ENCODE peak calls at places on chromosomes 5 and 9, in seven cellular contexts. One of them, this sample, is unnamed.

GRCh38 chr9:136136526-136136925 is 17.9 kb upstream of the TMEM250 start:
- DNase-seq in sigmoid colon: no peak
- DNase-seq in HCT116: no peak
- DNase-seq in breast epithelium: no peak
- DNase-seq in stomach: no peak
- DNase-seq in HL-60: no peak
- DNase-seq in Panc1: no peak
- DNase-seq in this sample: no peak

GRCh38 chr5:107396351-107396690 is 274.4 kb downstream of the EFNA5 start:
- DNase-seq in Panc1: no peak
- DNase-seq in HL-60: no peak
- DNase-seq in stomach: no peak
- DNase-seq in HCT116: no peak
- DNase-seq in sigmoid colon: no peak
- DNase-seq in breast epithelium: no peak
- DNase-seq in this sample: no peak

GRCh38 chr9:110875275-110875674 is 163.0 kb downstream of the LPAR1 start:
- DNase-seq in stomach: no peak
- DNase-seq in breast epithelium: no peak
- DNase-seq in sigmoid colon: peak
- DNase-seq in HCT116: no peak
- DNase-seq in HL-60: peak
- DNase-seq in Panc1: no peak
- DNase-seq in this sample: peak

GRCh38 chr9:132407196-132407595 is 556 bp upstream of the TTF1 start:
- DNase-seq in sigmoid colon: no peak
- DNase-seq in Panc1: no peak
- DNase-seq in HL-60: no peak
- DNase-seq in breast epithelium: no peak
- DNase-seq in stomach: no peak
- DNase-seq in HCT116: no peak
- DNase-seq in this sample: no peak

GRCh38 chr5:129027260-129027659 is 62.0 kb downstream of the SLC27A6 start:
- DNase-seq in stomach: no peak
- DNase-seq in HCT116: no peak
- DNase-seq in sigmoid colon: no peak
- DNase-seq in Panc1: no peak
- DNase-seq in HL-60: no peak
- DNase-seq in breast epithelium: no peak
- DNase-seq in this sample: no peak

GRCh38 chr9:135858491-135859185 is 48.7 kb downstream of the CAMSAP1 start:
- DNase-seq in breast epithelium: no peak
- DNase-seq in sigmoid colon: no peak
- DNase-seq in HL-60: no peak
- DNase-seq in stomach: no peak
- DNase-seq in Panc1: no peak
- DNase-seq in HCT116: no peak
- DNase-seq in this sample: no peak

GRCh38 chr9:94882953-94883641 is 156.6 kb downstream of the AOPEP start:
- DNase-seq in sigmoid colon: no peak
- DNase-seq in stomach: peak
- DNase-seq in Panc1: no peak
- DNase-seq in HL-60: no peak
- DNase-seq in breast epithelium: no peak
- DNase-seq in HCT116: no peak
- DNase-seq in this sample: no peak

GRCh38 chr5:163997965-163998364 is 492.5 kb downstream of the MAT2B start:
- DNase-seq in stomach: no peak
- DNase-seq in HL-60: no peak
- DNase-seq in sigmoid colon: no peak
- DNase-seq in breast epithelium: no peak
- DNase-seq in HCT116: no peak
- DNase-seq in Panc1: no peak
- DNase-seq in this sample: no peak

GRCh38 chr9:114923918-114924317 is 6.5 kb downstream of the TNFSF8 start:
- DNase-seq in Panc1: no peak
- DNase-seq in stomach: no peak
- DNase-seq in breast epithelium: no peak
- DNase-seq in sigmoid colon: no peak
- DNase-seq in HCT116: no peak
- DNase-seq in HL-60: no peak
- DNase-seq in this sample: no peak

GRCh38 chr5:138979684-138980275 is 104.6 kb upstream of the LRRTM2 start:
- DNase-seq in stomach: no peak
- DNase-seq in HCT116: no peak
- DNase-seq in sigmoid colon: no peak
- DNase-seq in breast epithelium: no peak
- DNase-seq in HL-60: no peak
- DNase-seq in Panc1: no peak
- DNase-seq in this sample: no peak

GRCh38 chr9:105447386-105447813 is 434 bp upstream of the FSD1L start:
- DNase-seq in HCT116: no peak
- DNase-seq in Panc1: no peak
- DNase-seq in stomach: no peak
- DNase-seq in breast epithelium: no peak
- DNase-seq in HL-60: no peak
- DNase-seq in sigmoid colon: no peak
- DNase-seq in this sample: no peak

GRCh38 chr9:2066312-2067273 is 51.4 kb downstream of the SMARCA2 start:
- DNase-seq in Panc1: no peak
- DNase-seq in HL-60: no peak
- DNase-seq in HCT116: no peak
- DNase-seq in stomach: no peak
- DNase-seq in breast epithelium: no peak
- DNase-seq in sigmoid colon: no peak
- DNase-seq in this sample: no peak

GRCh38 chr5:133260715-133261114 is 208.9 kb downstream of the HSPA4 start:
- DNase-seq in HCT116: no peak
- DNase-seq in sigmoid colon: no peak
- DNase-seq in stomach: no peak
- DNase-seq in breast epithelium: no peak
- DNase-seq in Panc1: no peak
- DNase-seq in HL-60: no peak
- DNase-seq in this sample: no peak
- TF ChIP-seq CTCF in HCT116: no peak
- TF ChIP-seq CTCF in sigmoid colon: no peak
- TF ChIP-seq CTCF in stomach: no peak
- TF ChIP-seq CTCF in breast epithelium: no peak
- TF ChIP-seq CTCF in Panc1: no peak
- TF ChIP-seq CTCF in HL-60: no peak
- TF ChIP-seq CTCF in this sample: no peak

GRCh38 chr5:115214541-115214940 is 44.8 kb upstream of the TRIM36 start:
- DNase-seq in breast epithelium: no peak
- DNase-seq in Panc1: no peak
- DNase-seq in HL-60: no peak
- DNase-seq in stomach: no peak
- DNase-seq in HCT116: no peak
- DNase-seq in sigmoid colon: no peak
- DNase-seq in this sample: no peak

GRCh38 chr5:115209279-115209678 is 39.6 kb upstream of the TRIM36 start:
- DNase-seq in sigmoid colon: no peak
- DNase-seq in breast epithelium: no peak
- DNase-seq in stomach: no peak
- DNase-seq in Panc1: no peak
- DNase-seq in HCT116: no peak
- DNase-seq in HL-60: peak
- DNase-seq in this sample: peak
- TF ChIP-seq POLR2AphosphoS5 in sigmoid colon: no peak
- TF ChIP-seq POLR2AphosphoS5 in breast epithelium: no peak
- TF ChIP-seq POLR2AphosphoS5 in stomach: no peak
- TF ChIP-seq POLR2AphosphoS5 in Panc1: no peak
- TF ChIP-seq POLR2AphosphoS5 in HCT116: no peak
- TF ChIP-seq POLR2AphosphoS5 in HL-60: peak
- TF ChIP-seq POLR2AphosphoS5 in this sample: no peak

GRCh38 chr5:8184455-8185063 is 315.6 kb downstream of the MTRR start:
- DNase-seq in stomach: peak
- DNase-seq in HL-60: no peak
- DNase-seq in HCT116: no peak
- DNase-seq in sigmoid colon: no peak
- DNase-seq in breast epithelium: no peak
- DNase-seq in Panc1: peak
- DNase-seq in this sample: peak
- TF ChIP-seq CTCF in stomach: peak
- TF ChIP-seq CTCF in HL-60: peak
- TF ChIP-seq CTCF in HCT116: peak
- TF ChIP-seq CTCF in sigmoid colon: peak
- TF ChIP-seq CTCF in breast epithelium: no peak
- TF ChIP-seq CTCF in Panc1: peak
- TF ChIP-seq CTCF in this sample: peak

GRCh38 chr5:40909723-40910122 is 426 bp downstream of the C7 start:
- DNase-seq in Panc1: no peak
- DNase-seq in HL-60: no peak
- DNase-seq in breast epithelium: no peak
- DNase-seq in stomach: no peak
- DNase-seq in sigmoid colon: no peak
- DNase-seq in HCT116: no peak
- DNase-seq in this sample: no peak

GRCh38 chr5:40906351-40906751 is 2.9 kb upstream of the C7 start:
- DNase-seq in stomach: no peak
- DNase-seq in sigmoid colon: no peak
- DNase-seq in HCT116: no peak
- DNase-seq in breast epithelium: no peak
- DNase-seq in HL-60: no peak
- DNase-seq in Panc1: no peak
- DNase-seq in this sample: no peak

GRCh38 chr5:40911278-40911677 is 2.0 kb downstream of the C7 start:
- DNase-seq in HCT116: no peak
- DNase-seq in sigmoid colon: no peak
- DNase-seq in stomach: no peak
- DNase-seq in breast epithelium: no peak
- DNase-seq in Panc1: no peak
- DNase-seq in HL-60: no peak
- DNase-seq in this sample: no peak

GRCh38 chr5:40904994-40905306 is 4.3 kb upstream of the C7 start:
- DNase-seq in breast epithelium: no peak
- DNase-seq in stomach: no peak
- DNase-seq in Panc1: no peak
- DNase-seq in sigmoid colon: no peak
- DNase-seq in HL-60: no peak
- DNase-seq in HCT116: no peak
- DNase-seq in this sample: no peak

DNA sequence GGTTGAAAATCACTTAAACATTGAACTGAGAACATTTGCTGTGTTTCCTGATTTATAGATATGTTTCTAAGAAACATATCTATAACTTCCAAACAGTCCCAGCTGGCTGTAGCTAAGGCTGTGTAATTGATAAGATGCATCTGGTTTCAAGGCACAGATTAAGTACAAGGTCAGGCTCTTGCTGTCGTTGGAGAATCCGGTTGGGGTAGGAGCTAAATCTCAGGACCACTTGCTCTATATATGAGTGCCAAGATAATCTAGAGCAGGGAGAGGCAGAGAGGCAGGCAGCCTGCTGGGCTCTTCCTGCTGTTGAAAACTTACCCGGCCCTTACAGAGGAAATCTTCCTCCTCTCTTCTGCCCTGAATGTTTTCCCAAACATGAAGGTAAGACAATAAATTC is at the start of gene C7:
- DNase-seq in HCT116: no peak
- DNase-seq in breast epithelium: no peak
- DNase-seq in HL-60: no peak
- DNase-seq in sigmoid colon: no peak
- DNase-seq in Panc1: no peak
- DNase-seq in stomach: no peak
- DNase-seq in this sample: no peak
- TF ChIP-seq POLR2AphosphoS5 in HCT116: no peak
- TF ChIP-seq POLR2AphosphoS5 in breast epithelium: no peak
- TF ChIP-seq POLR2AphosphoS5 in HL-60: no peak
- TF ChIP-seq POLR2AphosphoS5 in sigmoid colon: peak
- TF ChIP-seq POLR2AphosphoS5 in Panc1: no peak
- TF ChIP-seq POLR2AphosphoS5 in stomach: no peak
- TF ChIP-seq POLR2AphosphoS5 in this sample: no peak

GRCh38 chr5:140823475-140823874 is 2.1 kb downstream of the PCDHA5 start:
- DNase-seq in Panc1: no peak
- DNase-seq in HL-60: no peak
- DNase-seq in sigmoid colon: peak
- DNase-seq in HCT116: no peak
- DNase-seq in stomach: no peak
- DNase-seq in breast epithelium: no peak
- DNase-seq in this sample: no peak

GRCh38 chr5:140822281-140822629 is 842 bp downstream of the PCDHA5 start:
- DNase-seq in breast epithelium: no peak
- DNase-seq in stomach: no peak
- DNase-seq in Panc1: no peak
- DNase-seq in HL-60: no peak
- DNase-seq in sigmoid colon: no peak
- DNase-seq in HCT116: no peak
- DNase-seq in this sample: no peak

DNA sequence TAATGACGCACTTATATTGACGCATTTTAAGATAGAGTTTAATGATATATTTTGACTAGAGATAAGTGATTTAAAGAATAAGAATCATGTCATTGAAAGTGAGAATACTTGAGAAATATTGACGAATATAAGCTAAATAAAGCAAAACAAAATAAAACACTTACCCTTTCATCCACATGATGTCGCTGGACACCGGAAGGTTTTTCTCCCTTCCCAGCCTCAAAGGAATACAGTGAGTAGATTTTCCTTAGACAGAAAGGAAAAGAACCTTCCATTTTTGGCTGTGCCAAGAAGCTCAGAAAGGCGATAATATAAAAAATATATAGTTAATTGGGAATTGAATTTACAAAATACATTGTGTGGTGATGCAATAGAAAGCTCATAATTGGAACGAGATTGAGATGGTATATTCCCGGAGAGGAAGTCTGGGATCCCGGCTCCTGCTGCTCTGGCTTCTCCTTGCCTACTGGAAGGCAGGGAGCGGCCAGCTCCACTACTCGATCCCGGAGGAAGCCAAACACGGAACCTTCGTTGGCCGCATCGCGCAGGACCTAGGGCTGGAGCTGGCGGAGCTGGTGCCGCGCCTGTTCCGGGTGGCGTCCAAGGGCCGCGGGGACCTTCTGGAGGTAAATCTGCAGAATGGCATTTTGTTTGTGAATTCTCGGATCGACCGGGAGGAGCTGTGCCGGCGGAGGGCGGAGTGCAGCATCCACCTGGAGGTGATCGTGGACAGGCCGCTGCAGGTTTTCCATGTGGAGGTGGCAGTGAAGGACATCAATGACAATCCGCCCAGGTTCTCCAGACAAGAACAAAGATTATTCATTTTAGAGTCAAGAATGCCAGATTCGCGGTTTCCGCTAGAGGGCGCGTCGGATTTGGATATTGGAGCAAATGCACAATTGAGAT is at the start of gene PCDHA5:
- DNase-seq in sigmoid colon: no peak
- DNase-seq in HL-60: no peak
- DNase-seq in Panc1: no peak
- DNase-seq in breast epithelium: no peak
- DNase-seq in stomach: no peak
- DNase-seq in HCT116: no peak
- DNase-seq in this sample: no peak
- TF ChIP-seq CTCF in sigmoid colon: peak
- TF ChIP-seq CTCF in HL-60: peak
- TF ChIP-seq CTCF in Panc1: peak
- TF ChIP-seq CTCF in breast epithelium: no peak
- TF ChIP-seq CTCF in stomach: peak
- TF ChIP-seq CTCF in HCT116: peak
- TF ChIP-seq CTCF in this sample: no peak

This sample was measured in transverse colon.